ENCODE peak calls at places on chromosomes 5 and 9, in nine cellular contexts. Z is ovary, X is transverse colon, M is endothelial cell of umbilical vein, D is right lobe of liver, O is suprapubic skin, H is uterus, I is Peyer's patch, F is stomach. C is an unnamed sample. For H3K4me1, the result is how much of the 10 kb centered on the place peaks cover.

GRCh38 chr5:7244977-7245376 is 151.0 kb upstream of the ADCY2 start:
- DNase-seq in I (no peak), M (no peak), O (no peak), Z (no peak), H (no peak), D (no peak), X (no peak), F (no peak), C (no peak)

GRCh38 chr9:107639426-107639825 is 149.9 kb upstream of the KLF4 start:
- DNase-seq in I (no peak), F (no peak), M (peak), H (no peak), X (no peak), Z (no peak), D (no peak), O (no peak), C (no peak)

GRCh38 chr9:69371001-69371400 is 46.0 kb downstream of the ENTREP1 start:
- DNase-seq in D (no peak), X (no peak), O (no peak), M (peak), Z (no peak), F (no peak), H (no peak), I (no peak), C (no peak)

GRCh38 chr5:100838048-100838473 is 65.0 kb downstream of the ST8SIA4 start:
- DNase-seq in I (no peak), M (peak), Z (no peak), O (no peak), X (no peak), D (no peak), H (no peak), F (no peak), C (no peak)

GRCh38 chr5:15285901-15286583 is 213.9 kb upstream of the FBXL7 start:
- DNase-seq in I (no peak), D (no peak), H (no peak), M (peak), Z (peak), O (no peak), X (no peak), F (no peak), C (no peak)

GRCh38 chr5:5340206-5340729 is 82.2 kb upstream of the ICE1 start:
- DNase-seq in X (peak), F (peak), I (peak), D (no peak), M (peak), Z (peak), H (peak), O (peak), C (peak)

GRCh38 chr9:1659036-1659701 is 356.0 kb upstream of the SMARCA2 start:
- DNase-seq in O (no peak), X (no peak), M (no peak), I (no peak), H (no peak), Z (no peak), D (no peak), F (no peak), C (peak)

GRCh38 chr5:128427901-128428300 is 110.1 kb downstream of the FBN2 start:
- DNase-seq in X (no peak), D (no peak), H (no peak), Z (no peak), M (no peak), O (no peak), I (no peak), F (no peak), C (no peak)

GRCh38 chr5:136484808-136485207 is 119.5 kb upstream of the TRPC7 start:
- DNase-seq in D (no peak), I (no peak), Z (no peak), M (no peak), H (no peak), X (no peak), F (no peak), O (no peak), C (no peak)

GRCh38 chr9:132312873-132313272 is 41.9 kb downstream of the SETX start:
- DNase-seq in O (no peak), I (no peak), D (no peak), Z (no peak), X (no peak), F (no peak), M (no peak), H (no peak), C (no peak)

GRCh38 chr9:89473762-89474469 is 24.0 kb downstream of the SEMA4D start:
- DNase-seq in H (no peak), O (no peak), F (no peak), X (no peak), I (no peak), M (no peak), D (no peak), Z (no peak), C (no peak)

GRCh38 chr5:133687212-133688051 is 75.1 kb upstream of the FSTL4 start:
- DNase-seq in F (no peak), I (no peak), X (no peak), O (no peak), Z (no peak), D (no peak), M (no peak), H (no peak), C (no peak)

GRCh38 chr5:135952683-135953082 is 2.1 kb downstream of the LECT2 start:
- DNase-seq in Z (no peak), F (no peak), I (no peak), M (no peak), D (peak), H (no peak), O (no peak), X (no peak), C (no peak)

GRCh38 chr5:143154495-143155375 is 248.8 kb downstream of the NR3C1 start:
- DNase-seq in H (no peak), Z (no peak), M (no peak), F (no peak), D (no peak), X (no peak), I (no peak), O (no peak), C (no peak)

GRCh38 chr5:151005975-151006576 is 14.3 kb upstream of the GPX3 start:
- DNase-seq in M (peak), D (peak), X (peak), F (peak), Z (peak), O (peak), H (peak), I (peak), C (peak)

GRCh38 chr5:17219006-17219422 is 1.6 kb downstream of the BASP1 start:
- DNase-seq in H (peak), M (peak), Z (peak), O (no peak), X (no peak), D (no peak), F (no peak), I (peak), C (no peak)

GRCh38 chr5:33788922-33789321 is 102.9 kb downstream of the ADAMTS12 start:
- DNase-seq in H (no peak), D (no peak), Z (no peak), X (no peak), O (no peak), I (no peak), F (no peak), M (no peak), C (no peak)

GRCh38 chr5:81971086-81971693 is 633 bp upstream of the ATG10 start:
- DNase-seq in M (no peak), I (no peak), O (no peak), H (no peak), F (no peak), Z (no peak), X (peak), D (no peak), C (no peak)

GRCh38 chr9:136017813-136018190 is 56.6 kb upstream of the UBAC1 start:
- DNase-seq in H (no peak), F (no peak), M (no peak), Z (no peak), D (peak), I (no peak), O (no peak), X (no peak), C (no peak)

GRCh38 chr9:87375397-87376073 is 122.1 kb upstream of the DAPK1 start:
- DNase-seq in O (no peak), X (no peak), M (no peak), D (no peak), H (no peak), I (no peak), F (no peak), Z (no peak), C (no peak)

GRCh38 chr5:33321026-33321425 is 119.7 kb upstream of the TARS1 start:
- DNase-seq in H (peak), D (no peak), M (peak), I (no peak), O (no peak), X (no peak), Z (peak), F (no peak), C (no peak)

GRCh38 chr9:126371007-126371870 is 44.6 kb downstream of the MVB12B start:
- DNase-seq in H (no peak), D (no peak), F (no peak), Z (no peak), I (no peak), M (no peak), X (no peak), O (no peak), C (no peak)

GRCh38 chr5:177457239-177458121 is 10.9 kb downstream of the PRR7 start:
- DNase-seq in X (peak), D (peak), H (peak), Z (peak), F (peak), O (no peak), M (peak), I (peak), C (peak)

GRCh38 chr5:158816306-158816705 is 283.4 kb downstream of the EBF1 start:
- DNase-seq in X (no peak), F (no peak), I (no peak), O (no peak), Z (no peak), D (no peak), H (no peak), M (no peak), C (no peak)
- H3K4me3 ChIP-seq in X (no peak), F (no peak), I (no peak), O (no peak), Z (no peak), D (no peak), H (no peak), M (no peak), C (no peak)

GRCh38 chr5:160467555-160468418 is 46.1 kb downstream of the PTTG1 start:
- DNase-seq in X (peak), Z (peak), M (peak), I (peak), O (peak), F (peak), D (peak), H (peak), C (peak)

GRCh38 chr5:160468576-160468975 is 46.9 kb downstream of the PTTG1 start:
- DNase-seq in F (no peak), M (no peak), X (no peak), D (no peak), I (no peak), O (no peak), Z (no peak), H (no peak), C (no peak)

GRCh38 chr5:160471761-160472160 is 50.1 kb downstream of the PTTG1 start:
- DNase-seq in M (no peak), I (no peak), Z (no peak), H (no peak), D (no peak), O (no peak), X (peak), F (no peak), C (no peak)

GRCh38 chr5:160470437-160471341 is 49.0 kb downstream of the PTTG1 start:
- DNase-seq in M (peak), Z (no peak), D (no peak), I (no peak), H (peak), F (peak), X (peak), O (no peak), C (no peak)

DNA sequence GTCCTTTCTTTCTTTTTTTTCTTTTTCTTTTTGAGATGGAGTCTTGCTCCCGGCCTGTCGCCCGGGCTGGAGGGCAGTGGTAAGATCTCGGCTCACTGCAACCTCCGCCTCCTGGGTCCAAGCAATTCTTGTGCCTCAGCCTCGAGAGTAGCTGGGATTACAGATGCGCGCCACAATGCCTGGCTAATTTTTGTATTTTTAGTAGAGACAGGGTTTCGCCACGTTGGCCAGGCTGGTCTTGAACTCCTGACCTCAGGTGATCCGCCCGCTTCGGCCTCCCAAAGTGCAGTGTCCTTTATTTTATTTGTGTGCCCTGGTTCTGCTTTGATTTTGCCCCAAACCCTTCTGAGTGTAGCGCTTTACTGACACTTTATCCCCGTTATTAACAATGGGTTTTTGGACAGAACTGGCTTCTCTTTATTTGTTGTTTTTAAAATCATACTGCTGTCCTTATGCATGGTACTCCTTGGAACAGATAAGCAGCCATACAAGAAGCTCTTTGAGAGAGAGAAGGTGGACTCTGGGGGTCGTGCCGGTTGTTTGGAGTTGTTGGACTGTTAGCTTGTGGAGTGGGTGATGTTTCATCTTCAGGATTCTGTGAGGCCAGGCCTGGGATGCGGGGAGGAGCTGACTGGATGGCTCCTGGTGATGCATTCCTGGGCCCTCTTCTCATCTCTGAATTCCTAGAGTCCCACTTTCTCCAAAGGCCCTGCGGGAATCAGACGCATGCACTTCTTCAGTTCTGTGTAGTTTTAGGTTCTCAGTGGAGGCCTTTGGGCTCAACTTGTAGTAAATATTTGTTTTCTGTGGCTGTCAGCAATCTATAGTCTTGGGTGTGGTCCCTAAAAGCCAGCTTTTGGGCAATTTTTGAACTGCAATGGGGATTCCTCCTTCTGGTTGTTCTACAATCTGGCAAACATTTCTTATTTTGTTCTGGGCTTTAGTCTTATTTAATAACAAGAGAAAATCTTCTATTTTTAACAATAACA is 47.8 kb downstream of the PTTG1 start:
- DNase-seq in H (no peak), X (no peak), Z (no peak), O (no peak), M (no peak), F (no peak), I (no peak), D (no peak), C (no peak)
- H3K4me1 ChIP-seq in H (under half), X (under half), Z (under half), O (under half), M (half or more), F (half or more), I (under half), D (under half), C (under half)

DNA sequence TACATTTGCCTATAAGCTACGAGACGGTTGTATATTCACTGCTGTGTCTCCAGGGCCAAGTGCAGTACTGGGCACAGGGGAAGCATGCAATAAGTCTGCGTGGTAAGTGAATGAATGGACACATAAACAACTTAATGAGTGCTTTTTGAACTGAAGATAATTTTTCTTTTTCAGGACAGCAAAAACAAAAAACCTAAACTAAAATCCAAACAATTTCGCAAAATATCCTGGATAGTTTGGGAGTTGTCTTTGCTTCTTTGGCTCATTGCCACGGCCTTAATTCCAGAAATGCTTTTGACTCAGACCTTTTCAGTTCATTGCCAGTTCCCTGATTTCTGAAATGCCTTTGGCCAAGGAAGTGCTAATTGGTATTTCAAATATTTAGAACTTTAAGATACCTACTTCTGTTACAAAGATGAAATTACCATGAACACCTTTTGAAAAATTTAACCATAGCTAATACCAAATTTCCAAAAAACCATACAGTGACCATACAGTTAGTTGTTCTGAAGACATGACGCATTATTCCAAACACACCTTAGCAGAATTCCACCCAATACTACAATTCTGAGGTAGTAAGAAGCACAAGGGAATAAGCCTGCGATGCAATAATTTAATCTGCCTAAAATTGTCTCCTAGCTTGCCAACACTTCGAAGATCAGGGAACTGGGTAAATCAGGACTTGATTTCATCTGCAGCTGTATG is 42.8 kb downstream of the TEK start:
- DNase-seq in M (peak), F (no peak), D (no peak), H (no peak), Z (no peak), O (no peak), X (no peak), I (no peak), C (no peak)
- TF ChIP-seq POLR2A in M (no peak), F (no peak), D (no peak), H (no peak), Z (no peak), O (no peak), X (no peak), I (no peak), C (no peak)

DNA sequence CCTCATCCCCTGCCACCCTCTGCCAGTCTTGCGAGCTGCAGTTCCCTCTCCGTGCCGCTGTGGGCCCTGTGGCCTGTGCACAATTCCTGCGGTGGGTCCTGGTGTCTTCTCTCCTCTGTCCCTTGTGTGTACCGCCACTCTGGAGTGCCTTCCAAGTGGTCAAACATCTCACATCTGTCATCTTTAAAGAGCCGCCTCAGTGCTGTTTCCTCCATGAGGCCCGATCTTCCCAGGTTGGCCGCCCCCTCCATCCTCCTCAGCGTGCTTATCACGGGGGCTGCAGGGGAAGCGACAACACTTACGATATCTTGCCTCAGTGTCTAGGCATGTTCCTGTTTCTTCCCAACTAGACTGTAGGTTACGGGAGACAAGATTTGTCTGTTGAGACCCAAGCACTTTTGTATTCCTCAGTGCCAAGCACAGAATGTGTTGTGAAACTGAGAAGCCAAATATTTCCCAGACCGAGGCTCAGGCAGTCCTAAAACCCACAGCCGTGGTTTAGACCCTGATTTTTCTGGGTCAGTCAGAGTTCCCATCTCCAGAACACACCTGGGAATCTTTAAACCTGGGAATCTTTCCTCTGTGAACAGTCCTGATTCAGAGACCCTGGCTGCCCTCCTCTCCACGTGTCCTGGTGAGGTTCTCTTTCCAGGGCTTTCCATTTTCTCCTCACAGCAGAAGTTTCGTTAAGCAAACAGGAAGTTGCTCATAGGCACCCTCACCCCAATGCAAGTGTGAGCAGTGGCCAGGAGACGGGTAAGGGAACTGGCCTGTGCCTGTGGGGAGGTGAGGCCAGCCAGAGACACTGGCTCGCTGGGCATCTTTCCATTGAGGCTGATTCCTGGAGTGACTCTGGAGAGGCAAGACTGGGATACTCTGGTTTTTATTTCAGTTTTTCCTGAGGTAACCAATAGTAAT is 28.8 kb downstream of the SLC46A2 start:
- DNase-seq in D (peak), O (no peak), H (no peak), M (peak), I (no peak), Z (no peak), F (no peak), X (peak), C (peak)
- H3K4me3 ChIP-seq in D (no peak), O (no peak), H (no peak), M (no peak), I (no peak), Z (no peak), F (no peak), X (no peak), C (no peak)

DNA sequence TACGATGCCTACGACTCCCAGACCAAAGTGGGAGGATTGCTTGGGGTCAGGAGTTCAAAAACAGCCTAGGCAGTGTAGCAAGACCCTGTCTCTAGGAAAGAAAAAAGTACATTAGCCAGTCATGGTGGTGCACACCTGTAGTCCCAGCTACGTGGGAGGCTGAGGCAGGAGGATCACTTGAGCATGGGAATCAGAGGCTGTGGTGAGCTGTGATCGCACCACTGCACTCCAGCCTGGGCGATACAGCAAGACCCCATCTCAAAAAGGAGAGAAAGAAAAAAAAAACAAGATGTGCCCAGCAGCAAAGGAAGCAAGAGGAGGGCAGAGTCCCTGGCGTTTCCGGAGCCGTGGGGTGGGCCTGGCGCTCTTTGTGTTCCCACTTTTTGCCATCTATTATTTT is 79.4 kb upstream of the CACNA1B start:
- DNase-seq in I (no peak), H (no peak), O (no peak), F (no peak), M (no peak), Z (no peak), D (no peak), X (no peak), C (no peak)
- H3K4me1 ChIP-seq in I (under half), H (under half), O (under half), F (under half), M (under half), Z (under half), D (under half), X (under half), C (under half)

GRCh38 chr9:133560311-133560710 is 25.8 kb downstream of the ADAMTSL2 start:
- DNase-seq in H (no peak), F (peak), Z (no peak), X (no peak), O (no peak), M (no peak), D (no peak), I (no peak), C (peak)
- TF ChIP-seq POLR2A in H (no peak), F (no peak), Z (no peak), X (no peak), O (no peak), M (no peak), D (no peak), I (no peak), C (peak)